ENCODE peak calls at places on chromosome 16, in six cellular contexts. Z is Peyer's patch; A is cardiac fibroblast; Q is A549; O is skeletal muscle cell; L is CD8-positive, alpha-beta T cell. Y is an unnamed sample.

GRCh38 chr16:29962344-29962994 is 590 bp downstream of the TMEM219 start:
- DNase-seq in Z (no peak), A (peak), Q (no peak), O (no peak), L (no peak), Y (no peak)

GRCh38 chr16:1707193-1707790 is 1.3 kb downstream of the MAPK8IP3 start:
- DNase-seq in Z (no peak), A (peak), Q (no peak), O (no peak), L (no peak), Y (no peak)

GRCh38 chr16:61150351-61150750 is 885.9 kb downstream of the CDH8 start:
- DNase-seq in Z (no peak), A (no peak), Q (no peak), O (no peak), L (no peak), Y (no peak)

GRCh38 chr16:50297301-50298074 is 31.1 kb downstream of the ADCY7 start:
- DNase-seq in Z (peak), A (no peak), Q (no peak), O (no peak), L (no peak), Y (no peak)

GRCh38 chr16:29876186-29876577 is 13.2 kb upstream of the CDIPT start:
- DNase-seq in Z (no peak), A (no peak), Q (no peak), O (no peak), L (no peak), Y (no peak)

GRCh38 chr16:69243479-69243878 is 56.5 kb downstream of the SNTB2 start:
- DNase-seq in Z (no peak), A (peak), Q (no peak), O (peak), L (no peak), Y (no peak)

GRCh38 chr16:89172171-89172900 is 788 bp downstream of the CDH15 start:
- DNase-seq in Z (no peak), A (no peak), Q (no peak), O (no peak), L (no peak), Y (no peak)

GRCh38 chr16:80113876-80114574 is 426.8 kb upstream of the DYNLRB2 start:
- DNase-seq in Z (no peak), A (no peak), Q (no peak), O (no peak), L (no peak), Y (no peak)

GRCh38 chr16:30758988-30759461 is 2.8 kb downstream of the CFAP119 start:
- DNase-seq in Z (no peak), A (no peak), Q (no peak), O (no peak), L (no peak), Y (no peak)

GRCh38 chr16:82629441-82630027 is 2.8 kb downstream of the CDH13 start:
- DNase-seq in Z (no peak), A (peak), Q (no peak), O (no peak), L (no peak), Y (peak)

GRCh38 chr16:89048871-89049422 is 44.7 kb upstream of the ACSF3 start:
- DNase-seq in Z (no peak), A (no peak), Q (no peak), O (no peak), L (no peak), Y (no peak)

GRCh38 chr16:81261049-81261648 is 22.7 kb downstream of the BCO1 start:
- DNase-seq in Z (no peak), A (peak), Q (peak), O (no peak), L (no peak), Y (no peak)

GRCh38 chr16:65532218-65532617 is 410.4 kb upstream of the CDH11 start:
- DNase-seq in Z (no peak), A (no peak), Q (no peak), O (no peak), L (no peak), Y (peak)

GRCh38 chr16:7713244-7713643 is 380.6 kb downstream of the RBFOX1 start:
- DNase-seq in Z (no peak), A (no peak), Q (no peak), O (no peak), L (no peak), Y (no peak)

GRCh38 chr16:70159355-70160348 is 13.9 kb upstream of the CLEC18C start:
- DNase-seq in Z (no peak), A (no peak), Q (no peak), O (no peak), L (no peak), Y (no peak)

GRCh38 chr16:66490774-66491715 is 58.9 kb downstream of the TK2 start:
- DNase-seq in Z (peak), A (no peak), Q (no peak), O (no peak), L (no peak), Y (peak)

GRCh38 chr16:87201052-87201451 is 116.1 kb downstream of the C16orf95 start:
- DNase-seq in Z (no peak), A (peak), Q (no peak), O (peak), L (no peak), Y (peak)

GRCh38 chr16:52976539-52977167 is 76.0 kb downstream of the CHD9NB start:
- DNase-seq in Z (no peak), A (peak), Q (peak), O (no peak), L (no peak), Y (no peak)

GRCh38 chr16:9260665-9261064 is 169.2 kb downstream of the HAPSTR1 start:
- DNase-seq in Z (peak), A (no peak), Q (no peak), O (no peak), L (no peak), Y (no peak)

GRCh38 chr16:82192665-82193064 is 22.6 kb upstream of the MPHOSPH6 start:
- DNase-seq in Z (no peak), A (peak), Q (no peak), O (peak), L (no peak), Y (no peak)

GRCh38 chr16:35506018-35506897 is 2046.8 kb downstream of the TP53TG3F start:
- DNase-seq in Z (no peak), A (no peak), Q (peak), O (no peak), L (no peak), Y (no peak)

GRCh38 chr16:2739555-2740435 is 12.6 kb upstream of the SRRM2 start:
- DNase-seq in Z (no peak), A (no peak), Q (no peak), O (no peak), L (no peak), Y (no peak)

GRCh38 chr16:51237207-51237606 is 86.1 kb upstream of the SALL1 start:
- DNase-seq in Z (no peak), A (no peak), Q (no peak), O (no peak), L (no peak), Y (no peak)

DNA sequence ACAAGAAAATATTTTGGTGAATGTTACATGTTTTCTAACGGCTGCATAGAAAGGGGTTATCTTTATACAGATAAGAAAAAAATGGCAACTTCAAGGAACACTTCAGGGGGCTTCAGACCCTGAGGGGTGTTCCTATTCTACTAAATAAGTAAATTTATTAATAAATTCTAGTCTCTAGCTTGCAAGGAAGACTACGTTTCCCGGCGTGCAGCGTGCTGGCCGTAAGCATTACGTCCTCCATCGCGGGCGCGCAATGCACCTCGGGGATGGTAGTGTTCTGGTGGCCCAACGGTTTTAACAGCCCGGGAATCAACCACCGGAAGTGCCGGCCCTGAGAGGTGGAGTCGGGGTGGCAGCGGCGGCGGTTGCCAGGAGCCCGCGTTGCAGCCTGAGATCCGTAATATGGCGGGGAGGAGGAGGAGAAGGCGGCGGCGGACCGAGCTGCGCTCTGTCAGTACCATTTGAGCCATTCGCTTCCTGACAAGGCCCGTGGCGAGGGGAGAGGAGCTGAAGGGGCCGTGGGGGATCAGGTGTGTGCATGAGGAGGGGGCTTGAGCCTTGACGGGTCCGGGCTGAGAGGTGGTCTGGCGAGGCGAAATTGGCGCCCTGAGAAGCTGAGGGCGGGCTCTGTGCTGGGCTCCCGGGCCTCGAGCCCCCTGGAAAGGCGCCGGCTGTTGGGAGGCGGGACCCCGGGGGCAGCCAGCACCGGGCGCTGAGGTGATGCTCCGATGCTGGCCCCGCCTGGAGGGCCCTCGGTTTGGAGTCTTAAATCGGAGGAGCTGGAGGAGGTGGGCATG is at the start of gene CCP110:
- DNase-seq in Z (peak), A (peak), Q (peak), O (peak), L (peak), Y (peak)
- H3K4me3 ChIP-seq in Z (peak), A (peak), Q (peak), O (peak), L (peak), Y (peak)

GRCh38 chr16:56861092-56861610 is 3.9 kb upstream of the SLC12A3 start:
- DNase-seq in Z (no peak), A (no peak), Q (no peak), O (no peak), L (no peak), Y (no peak)
- H3K4me3 ChIP-seq in Z (no peak), A (no peak), Q (no peak), O (no peak), L (no peak), Y (no peak)

GRCh38 chr16:85514601-85515318 is 98.4 kb upstream of the GSE1 start:
- DNase-seq in Z (no peak), A (peak), Q (peak), O (peak), L (no peak), Y (peak)
- H3K4me3 ChIP-seq in Z (no peak), A (no peak), Q (peak), O (no peak), L (no peak), Y (no peak)

GRCh38 chr16:11784048-11784780 is 12.8 kb downstream of the ZC3H7A start:
- DNase-seq in Z (no peak), A (no peak), Q (no peak), O (no peak), L (no peak), Y (no peak)

GRCh38 chr16:11781773-11782172 is 15.3 kb downstream of the ZC3H7A start:
- DNase-seq in Z (no peak), A (peak), Q (no peak), O (no peak), L (no peak), Y (no peak)

GRCh38 chr16:11779074-11779473 is 18.0 kb downstream of the ZC3H7A start:
- DNase-seq in Z (no peak), A (no peak), Q (no peak), O (no peak), L (no peak), Y (no peak)

GRCh38 chr16:11780988-11781680 is 15.9 kb downstream of the ZC3H7A start:
- DNase-seq in Z (no peak), A (no peak), Q (no peak), O (no peak), L (no peak), Y (no peak)

DNA sequence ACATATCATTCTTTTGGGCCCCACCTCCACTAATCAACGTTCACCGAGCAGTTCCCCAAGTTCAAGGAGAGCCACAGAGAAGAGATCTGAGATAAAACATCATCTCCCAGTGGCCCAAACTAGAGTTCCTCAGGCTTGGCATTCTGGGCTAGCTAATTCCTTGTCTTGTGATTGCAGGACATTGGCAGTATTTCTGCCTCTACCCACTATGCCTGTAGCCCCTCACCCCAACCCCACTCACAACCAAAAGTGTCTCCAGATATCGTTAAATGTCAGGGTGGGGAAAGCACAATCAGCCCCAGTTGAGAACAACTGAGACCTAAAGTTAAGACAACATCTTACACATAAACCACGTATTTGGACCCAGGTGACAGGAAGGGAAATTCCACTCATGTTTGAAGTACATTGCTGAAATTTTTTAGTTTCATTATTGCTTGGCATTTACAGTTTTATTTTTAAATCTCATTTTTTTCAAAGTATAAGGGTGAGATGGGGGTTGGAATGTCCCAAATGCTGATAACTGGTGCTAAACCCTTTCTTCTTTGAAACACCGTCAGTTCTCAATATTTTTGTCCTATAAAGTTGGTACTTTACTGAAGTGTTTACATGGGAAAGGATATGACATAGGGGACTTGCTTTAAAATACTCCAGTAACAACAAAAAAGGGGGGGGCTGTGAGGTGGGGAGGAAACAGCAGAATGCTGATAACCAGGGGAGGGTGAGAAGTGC is 13.6 kb downstream of the ZC3H7A start:
- DNase-seq in Z (no peak), A (peak), Q (no peak), O (no peak), L (no peak), Y (peak)
- H3K4me3 ChIP-seq in Z (peak), A (peak), Q (no peak), O (peak), L (peak), Y (peak)

GRCh38 chr16:25372716-25373115 is 115.1 kb upstream of the ZKSCAN2 start:
- DNase-seq in Z (no peak), A (no peak), Q (no peak), O (no peak), L (no peak), Y (no peak)
- H3K4me3 ChIP-seq in Z (no peak), A (no peak), Q (no peak), O (no peak), L (no peak), Y (no peak)

GRCh38 chr16:705748-706188 is at the start of gene FBXL16:
- DNase-seq in Z (no peak), A (no peak), Q (no peak), O (no peak), L (no peak), Y (no peak)
- H3K4me3 ChIP-seq in Z (no peak), A (no peak), Q (peak), O (peak), L (no peak), Y (no peak)

GRCh38 chr16:27326251-27326650 is 12.5 kb downstream of the IL4R start:
- DNase-seq in Z (no peak), A (no peak), Q (no peak), O (no peak), L (no peak), Y (no peak)
- H3K4me3 ChIP-seq in Z (no peak), A (no peak), Q (no peak), O (no peak), L (no peak), Y (no peak)

DNA sequence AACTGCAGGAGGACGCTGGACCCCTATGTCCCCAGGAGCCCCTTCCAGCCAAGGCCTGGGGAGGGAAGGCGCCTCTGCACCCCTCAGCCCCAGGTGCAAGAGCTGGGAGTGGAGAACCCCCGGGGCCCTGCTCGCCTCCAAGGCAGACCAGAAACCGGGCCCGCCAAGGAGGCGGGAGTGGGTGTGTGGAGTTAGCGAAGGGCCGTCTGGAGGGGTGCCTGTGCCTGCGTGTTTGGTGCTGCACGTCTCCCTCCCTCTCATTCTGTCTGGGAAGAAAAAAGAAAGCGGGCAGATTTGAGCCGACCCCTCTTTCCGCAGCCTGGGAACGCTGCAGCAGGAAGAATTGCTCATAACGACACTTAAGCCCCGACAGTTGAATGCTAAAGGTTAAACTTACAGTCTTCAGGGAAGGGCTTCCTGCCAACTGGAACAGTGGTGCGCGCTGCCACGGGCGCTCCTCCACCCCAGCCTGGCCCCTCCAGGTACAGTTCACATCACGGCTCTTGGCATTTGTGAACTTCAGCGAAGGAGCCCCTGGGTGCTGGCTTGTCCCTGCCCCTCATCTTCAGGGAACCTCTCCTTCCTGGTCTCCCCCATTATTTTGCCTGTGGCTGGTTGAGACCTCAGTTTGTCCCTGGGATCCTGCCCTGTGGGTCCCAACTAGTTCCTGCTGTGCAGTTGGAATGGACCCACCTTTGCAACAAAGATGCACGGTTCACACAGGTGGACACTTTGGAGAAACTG is 19.2 kb upstream of the ZFHX3 start:
- DNase-seq in Z (no peak), A (peak), Q (no peak), O (peak), L (no peak), Y (no peak)
- H3K4me3 ChIP-seq in Z (peak), A (no peak), Q (no peak), O (peak), L (no peak), Y (no peak)

GRCh38 chr16:64182985-64183384 is 938.9 kb downstream of the CDH11 start:
- DNase-seq in Z (no peak), A (peak), Q (no peak), O (peak), L (no peak), Y (no peak)
- H3K4me3 ChIP-seq in Z (no peak), A (no peak), Q (no peak), O (no peak), L (no peak), Y (no peak)

Y was measured in SJSA1.